ENCODE peak calls at places on chromosome 19, in nine cellular contexts. One of them, this sample, is unnamed.

GRCh38 chr19:35296644-35297514 is 4.9 kb downstream of the MAG start:
- DNase-seq in choroid plexus epithelial cell: no peak
- DNase-seq in psoas muscle: no peak
- DNase-seq in heart right ventricle: no peak
- DNase-seq in endothelial cell: no peak
- DNase-seq in AG10803: no peak
- DNase-seq in HCT116: no peak
- DNase-seq in Calu3: no peak
- DNase-seq in astrocyte of the spinal cord: no peak
- DNase-seq in this sample: no peak

GRCh38 chr19:52007436-52007804 is 591 bp downstream of the ZNF615 start:
- DNase-seq in HCT116: no peak
- DNase-seq in heart right ventricle: no peak
- DNase-seq in Calu3: peak; percentile 27
- DNase-seq in endothelial cell: peak; percentile 18
- DNase-seq in choroid plexus epithelial cell: peak; percentile 6
- DNase-seq in psoas muscle: no peak
- DNase-seq in AG10803: peak; percentile 5
- DNase-seq in astrocyte of the spinal cord: no peak
- DNase-seq in this sample: peak; percentile 7

GRCh38 chr19:5966215-5966614 is 11.7 kb downstream of the RANBP3 start:
- DNase-seq in HCT116: no peak
- DNase-seq in AG10803: peak; percentile 85
- DNase-seq in choroid plexus epithelial cell: peak; percentile 47
- DNase-seq in Calu3: no peak
- DNase-seq in psoas muscle: no peak
- DNase-seq in endothelial cell: no peak
- DNase-seq in heart right ventricle: no peak
- DNase-seq in astrocyte of the spinal cord: no peak
- DNase-seq in this sample: peak; percentile 79

GRCh38 chr19:22116760-22117159 is 64.5 kb downstream of the ZNF257 start:
- DNase-seq in choroid plexus epithelial cell: no peak
- DNase-seq in astrocyte of the spinal cord: no peak
- DNase-seq in HCT116: no peak
- DNase-seq in Calu3: no peak
- DNase-seq in endothelial cell: no peak
- DNase-seq in AG10803: no peak
- DNase-seq in heart right ventricle: no peak
- DNase-seq in psoas muscle: no peak
- DNase-seq in this sample: no peak

GRCh38 chr19:17868669-17869068 is 3.1 kb upstream of the SLC5A5 start:
- DNase-seq in psoas muscle: no peak
- DNase-seq in AG10803: no peak
- DNase-seq in Calu3: no peak
- DNase-seq in choroid plexus epithelial cell: no peak
- DNase-seq in HCT116: no peak
- DNase-seq in endothelial cell: no peak
- DNase-seq in heart right ventricle: no peak
- DNase-seq in astrocyte of the spinal cord: no peak
- DNase-seq in this sample: no peak

GRCh38 chr19:35347171-35347929 is at the start of gene FFAR1:
- DNase-seq in heart right ventricle: no peak
- DNase-seq in psoas muscle: no peak
- DNase-seq in HCT116: no peak
- DNase-seq in Calu3: no peak
- DNase-seq in endothelial cell: no peak
- DNase-seq in astrocyte of the spinal cord: no peak
- DNase-seq in AG10803: no peak
- DNase-seq in choroid plexus epithelial cell: no peak
- DNase-seq in this sample: no peak

GRCh38 chr19:12769689-12770088 is 5.7 kb downstream of the HOOK2 start:
- DNase-seq in heart right ventricle: no peak
- DNase-seq in choroid plexus epithelial cell: no peak
- DNase-seq in endothelial cell: no peak
- DNase-seq in psoas muscle: no peak
- DNase-seq in AG10803: no peak
- DNase-seq in Calu3: no peak
- DNase-seq in HCT116: no peak
- DNase-seq in astrocyte of the spinal cord: no peak
- DNase-seq in this sample: no peak

GRCh38 chr19:46824887-46825730 is 25.5 kb downstream of the AP2S1 start:
- DNase-seq in heart right ventricle: no peak
- DNase-seq in astrocyte of the spinal cord: no peak
- DNase-seq in HCT116: no peak
- DNase-seq in AG10803: peak; percentile 18
- DNase-seq in psoas muscle: no peak
- DNase-seq in endothelial cell: no peak
- DNase-seq in Calu3: no peak
- DNase-seq in choroid plexus epithelial cell: peak; percentile 44
- DNase-seq in this sample: peak; percentile 22

GRCh38 chr19:49210108-49210900 is 52.7 kb downstream of the TRPM4 start:
- DNase-seq in AG10803: no peak
- DNase-seq in HCT116: no peak
- DNase-seq in astrocyte of the spinal cord: peak; percentile 30
- DNase-seq in heart right ventricle: no peak
- DNase-seq in choroid plexus epithelial cell: peak; percentile 56
- DNase-seq in psoas muscle: no peak
- DNase-seq in Calu3: peak; percentile 34
- DNase-seq in endothelial cell: peak; percentile 35
- DNase-seq in this sample: peak; percentile 33

GRCh38 chr19:42246143-42246868 is 3.9 kb upstream of the GSK3A start:
- DNase-seq in heart right ventricle: peak; percentile 82
- DNase-seq in AG10803: peak; percentile 82
- DNase-seq in choroid plexus epithelial cell: peak; percentile 83
- DNase-seq in Calu3: peak; percentile 65
- DNase-seq in psoas muscle: peak; percentile 81
- DNase-seq in endothelial cell: peak; percentile 62
- DNase-seq in astrocyte of the spinal cord: peak; percentile 83
- DNase-seq in HCT116: no peak
- DNase-seq in this sample: peak; percentile 85

GRCh38 chr19:55723491-55723890 is 14.7 kb downstream of the NLRP9 start:
- DNase-seq in endothelial cell: no peak
- DNase-seq in astrocyte of the spinal cord: no peak
- DNase-seq in Calu3: no peak
- DNase-seq in psoas muscle: no peak
- DNase-seq in choroid plexus epithelial cell: no peak
- DNase-seq in AG10803: no peak
- DNase-seq in heart right ventricle: no peak
- DNase-seq in HCT116: no peak
- DNase-seq in this sample: no peak

GRCh38 chr19:55443824-55444719 is 972 bp upstream of the SHISA7 start:
- DNase-seq in AG10803: no peak
- DNase-seq in choroid plexus epithelial cell: no peak
- DNase-seq in astrocyte of the spinal cord: no peak
- DNase-seq in heart right ventricle: no peak
- DNase-seq in HCT116: no peak
- DNase-seq in Calu3: no peak
- DNase-seq in psoas muscle: no peak
- DNase-seq in endothelial cell: no peak
- DNase-seq in this sample: no peak

GRCh38 chr19:13622727-13623126 is 116.4 kb upstream of the CACNA1A start:
- DNase-seq in psoas muscle: no peak
- DNase-seq in astrocyte of the spinal cord: no peak
- DNase-seq in choroid plexus epithelial cell: no peak
- DNase-seq in AG10803: no peak
- DNase-seq in endothelial cell: no peak
- DNase-seq in Calu3: no peak
- DNase-seq in heart right ventricle: no peak
- DNase-seq in HCT116: no peak
- DNase-seq in this sample: no peak

GRCh38 chr19:42440357-42441046 is 2.2 kb downstream of the CXCL17 start:
- DNase-seq in astrocyte of the spinal cord: peak; percentile 50
- DNase-seq in endothelial cell: peak; percentile 89
- DNase-seq in heart right ventricle: peak; percentile 78
- DNase-seq in AG10803: peak; percentile 69
- DNase-seq in choroid plexus epithelial cell: peak; percentile 84
- DNase-seq in HCT116: peak; percentile 42
- DNase-seq in psoas muscle: peak; percentile 80
- DNase-seq in Calu3: peak; percentile 92
- DNase-seq in this sample: peak; percentile 70

GRCh38 chr19:57099199-57099661 is 20.6 kb upstream of the USP29 start:
- DNase-seq in AG10803: peak; percentile 41
- DNase-seq in psoas muscle: peak; percentile 66
- DNase-seq in astrocyte of the spinal cord: no peak
- DNase-seq in HCT116: peak; percentile 1
- DNase-seq in endothelial cell: peak; percentile 26
- DNase-seq in Calu3: peak; percentile 3
- DNase-seq in heart right ventricle: peak; percentile 41
- DNase-seq in choroid plexus epithelial cell: peak; percentile 50
- DNase-seq in this sample: peak; percentile 47

GRCh38 chr19:38284422-38284821 is 19.6 kb upstream of the C19orf33 start:
- DNase-seq in HCT116: no peak
- DNase-seq in astrocyte of the spinal cord: no peak
- DNase-seq in endothelial cell: no peak
- DNase-seq in psoas muscle: no peak
- DNase-seq in heart right ventricle: no peak
- DNase-seq in Calu3: no peak
- DNase-seq in AG10803: no peak
- DNase-seq in choroid plexus epithelial cell: no peak
- DNase-seq in this sample: no peak

GRCh38 chr19:46546194-46546896 is 50.7 kb upstream of the PNMA8B start:
- DNase-seq in astrocyte of the spinal cord: no peak
- DNase-seq in endothelial cell: peak; percentile 49
- DNase-seq in AG10803: peak; percentile 18
- DNase-seq in psoas muscle: no peak
- DNase-seq in HCT116: no peak
- DNase-seq in choroid plexus epithelial cell: peak; percentile 77
- DNase-seq in Calu3: peak; percentile 83
- DNase-seq in heart right ventricle: peak; percentile 28
- DNase-seq in this sample: peak; percentile 48

GRCh38 chr19:46394398-46394797 is 19.0 kb downstream of the CCDC8 start:
- DNase-seq in endothelial cell: no peak
- DNase-seq in HCT116: no peak
- DNase-seq in choroid plexus epithelial cell: no peak
- DNase-seq in psoas muscle: no peak
- DNase-seq in astrocyte of the spinal cord: no peak
- DNase-seq in AG10803: no peak
- DNase-seq in heart right ventricle: no peak
- DNase-seq in Calu3: no peak
- DNase-seq in this sample: no peak

GRCh38 chr19:9885077-9885552 is 50.0 kb downstream of the PIN1 start:
- DNase-seq in heart right ventricle: peak; percentile 40
- DNase-seq in Calu3: no peak
- DNase-seq in astrocyte of the spinal cord: no peak
- DNase-seq in endothelial cell: peak; percentile 9
- DNase-seq in psoas muscle: peak; percentile 44
- DNase-seq in AG10803: peak; percentile 39
- DNase-seq in choroid plexus epithelial cell: peak; percentile 38
- DNase-seq in HCT116: no peak
- DNase-seq in this sample: peak; percentile 70
- TF ChIP-seq CTCF in heart right ventricle: peak; percentile 36
- TF ChIP-seq CTCF in Calu3: no peak
- TF ChIP-seq CTCF in astrocyte of the spinal cord: peak; percentile 44
- TF ChIP-seq CTCF in endothelial cell: peak; percentile 50
- TF ChIP-seq CTCF in psoas muscle: peak; percentile 21
- TF ChIP-seq CTCF in AG10803: peak; percentile 53
- TF ChIP-seq CTCF in choroid plexus epithelial cell: peak; percentile 67
- TF ChIP-seq CTCF in HCT116: peak; percentile 40
- TF ChIP-seq CTCF in this sample: peak; percentile 56

DNA sequence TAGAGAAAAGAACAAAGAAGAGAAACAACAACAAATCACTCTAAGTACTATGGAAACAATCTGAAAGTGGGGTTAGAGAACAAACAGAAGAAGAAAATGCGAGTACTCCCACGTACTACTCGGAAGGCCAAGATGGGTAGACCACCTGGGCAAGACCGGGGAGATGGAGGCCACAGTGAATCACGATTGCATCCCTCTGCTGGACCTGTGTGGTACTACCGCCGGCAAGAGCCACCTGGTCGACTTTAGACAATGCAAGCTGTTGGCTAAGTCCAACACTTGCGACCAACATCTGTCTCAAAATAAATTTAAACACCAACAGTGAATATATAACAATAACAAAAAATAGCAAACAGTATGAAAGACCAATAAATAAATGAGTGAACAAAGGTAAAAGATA is 45.5 kb upstream of the ZNF91 start:
- DNase-seq in AG10803: no peak
- DNase-seq in HCT116: no peak
- DNase-seq in endothelial cell: no peak
- DNase-seq in Calu3: peak; percentile 11
- DNase-seq in astrocyte of the spinal cord: no peak
- DNase-seq in choroid plexus epithelial cell: no peak
- DNase-seq in heart right ventricle: no peak
- DNase-seq in psoas muscle: no peak
- DNase-seq in this sample: no peak
- TF ChIP-seq CTCF in AG10803: peak; percentile 27
- TF ChIP-seq CTCF in HCT116: peak; percentile 35
- TF ChIP-seq CTCF in endothelial cell: peak; percentile 13
- TF ChIP-seq CTCF in Calu3: peak; percentile 54
- TF ChIP-seq CTCF in astrocyte of the spinal cord: peak; percentile 44
- TF ChIP-seq CTCF in choroid plexus epithelial cell: peak; percentile 53
- TF ChIP-seq CTCF in heart right ventricle: peak; percentile 33
- TF ChIP-seq CTCF in psoas muscle: peak; percentile 23
- TF ChIP-seq CTCF in this sample: peak; percentile 36

DNA sequence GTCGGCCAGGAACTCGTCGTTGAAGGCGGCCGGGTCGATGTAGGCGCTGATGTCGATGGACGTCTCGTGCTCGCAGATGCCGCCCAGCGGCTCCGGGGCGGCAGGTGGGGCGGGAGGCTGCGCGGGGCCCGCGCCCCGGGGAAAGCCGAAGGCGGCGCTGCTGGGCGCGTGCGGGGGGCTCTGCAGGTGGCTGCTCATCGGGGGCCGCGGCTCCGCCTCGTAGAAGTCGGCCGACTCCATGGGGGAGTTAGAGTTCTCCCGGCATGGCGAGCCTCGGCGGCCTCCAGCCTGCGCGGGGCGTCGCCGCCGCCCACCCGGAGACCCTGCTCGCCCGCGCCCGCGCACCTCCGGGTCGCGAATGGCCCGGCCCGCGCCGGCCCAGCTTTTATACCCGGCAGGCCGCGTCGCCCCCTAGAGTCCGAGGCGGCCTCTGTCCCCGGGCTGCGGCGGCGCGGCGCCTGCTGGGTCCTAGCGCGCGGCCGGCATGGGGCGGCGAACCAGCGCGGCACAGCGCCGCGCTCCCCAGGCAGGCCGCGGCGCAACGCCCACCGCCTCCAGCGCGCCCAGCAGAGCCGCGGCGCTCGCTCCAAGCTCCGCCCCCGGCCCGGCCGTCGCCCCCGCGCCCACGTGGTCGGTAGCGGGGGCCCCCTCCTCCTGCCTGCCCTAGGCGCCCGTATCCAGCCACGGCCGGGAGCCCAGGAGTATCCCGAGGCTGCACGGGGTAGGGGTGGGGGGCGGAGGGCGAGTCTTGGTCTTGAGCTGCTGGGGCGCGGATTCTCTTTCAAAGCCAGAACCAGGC is at the start of gene CEBPA:
- DNase-seq in HCT116: peak; percentile 70
- DNase-seq in endothelial cell: peak; percentile 85
- DNase-seq in psoas muscle: peak; percentile 88
- DNase-seq in AG10803: peak; percentile 72
- DNase-seq in Calu3: peak; percentile 88
- DNase-seq in choroid plexus epithelial cell: peak; percentile 75
- DNase-seq in heart right ventricle: peak; percentile 69
- DNase-seq in astrocyte of the spinal cord: peak; percentile 45
- DNase-seq in this sample: peak; percentile 70
- TF ChIP-seq CTCF in HCT116: peak; percentile 24
- TF ChIP-seq CTCF in endothelial cell: peak; percentile 46
- TF ChIP-seq CTCF in psoas muscle: peak; percentile 60
- TF ChIP-seq CTCF in AG10803: peak; percentile 32
- TF ChIP-seq CTCF in Calu3: peak; percentile 38
- TF ChIP-seq CTCF in choroid plexus epithelial cell: peak; percentile 30
- TF ChIP-seq CTCF in heart right ventricle: peak; percentile 40
- TF ChIP-seq CTCF in astrocyte of the spinal cord: peak; percentile 42
- TF ChIP-seq CTCF in this sample: no peak

GRCh38 chr19:11513946-11514345 is 8.3 kb upstream of the ZNF653 start:
- DNase-seq in heart right ventricle: no peak
- DNase-seq in endothelial cell: no peak
- DNase-seq in psoas muscle: no peak
- DNase-seq in Calu3: no peak
- DNase-seq in choroid plexus epithelial cell: no peak
- DNase-seq in HCT116: no peak
- DNase-seq in AG10803: no peak
- DNase-seq in astrocyte of the spinal cord: no peak
- DNase-seq in this sample: no peak

GRCh38 chr19:11519138-11519537 is 9.8 kb downstream of the ECSIT start:
- DNase-seq in psoas muscle: no peak
- DNase-seq in choroid plexus epithelial cell: no peak
- DNase-seq in HCT116: no peak
- DNase-seq in endothelial cell: no peak
- DNase-seq in heart right ventricle: no peak
- DNase-seq in astrocyte of the spinal cord: no peak
- DNase-seq in AG10803: no peak
- DNase-seq in Calu3: no peak
- DNase-seq in this sample: no peak
- TF ChIP-seq CTCF in psoas muscle: no peak
- TF ChIP-seq CTCF in choroid plexus epithelial cell: no peak
- TF ChIP-seq CTCF in HCT116: no peak
- TF ChIP-seq CTCF in endothelial cell: no peak
- TF ChIP-seq CTCF in heart right ventricle: no peak
- TF ChIP-seq CTCF in astrocyte of the spinal cord: no peak
- TF ChIP-seq CTCF in AG10803: no peak
- TF ChIP-seq CTCF in Calu3: no peak
- TF ChIP-seq CTCF in this sample: no peak